ENCODE peak calls at places on chromosomes 2 and 18, in five cellular contexts. One of them, this sample, is unnamed.

GRCh38 chr2:213069531-213069930 is 81.9 kb downstream of the IKZF2 start:
- DNase-seq in stimulated activated CD4-positive, alpha-beta T cell treated with anti-CD3 and anti-CD28 coated beads, Interleukin-2, amount 100 ng/mL, for 4 hours: no peak
- DNase-seq in NCI-H1694: no peak
- DNase-seq in amniotic stem cell: no peak
- DNase-seq in germinal center: no peak
- DNase-seq in this sample: no peak

GRCh38 chr18:7272268-7273049 is 41.6 kb downstream of the LRRC30 start:
- DNase-seq in amniotic stem cell: peak; percentile 59
- DNase-seq in stimulated activated CD4-positive, alpha-beta T cell treated with anti-CD3 and anti-CD28 coated beads, Interleukin-2, amount 100 ng/mL, for 4 hours: no peak
- DNase-seq in NCI-H1694: peak; percentile 18
- DNase-seq in germinal center: no peak
- DNase-seq in this sample: no peak

GRCh38 chr2:227508001-227508400 is 36.0 kb downstream of the AGFG1 start:
- DNase-seq in stimulated activated CD4-positive, alpha-beta T cell treated with anti-CD3 and anti-CD28 coated beads, Interleukin-2, amount 100 ng/mL, for 4 hours: no peak
- DNase-seq in germinal center: peak; percentile 14
- DNase-seq in amniotic stem cell: no peak
- DNase-seq in NCI-H1694: no peak
- DNase-seq in this sample: no peak

GRCh38 chr2:127605691-127606277 is 40.2 kb upstream of the GPR17 start:
- DNase-seq in germinal center: peak; percentile 51
- DNase-seq in NCI-H1694: no peak
- DNase-seq in stimulated activated CD4-positive, alpha-beta T cell treated with anti-CD3 and anti-CD28 coated beads, Interleukin-2, amount 100 ng/mL, for 4 hours: no peak
- DNase-seq in amniotic stem cell: no peak
- DNase-seq in this sample: no peak

GRCh38 chr2:217356795-217357194 is 496.9 kb upstream of the TNP1 start:
- DNase-seq in NCI-H1694: no peak
- DNase-seq in stimulated activated CD4-positive, alpha-beta T cell treated with anti-CD3 and anti-CD28 coated beads, Interleukin-2, amount 100 ng/mL, for 4 hours: no peak
- DNase-seq in amniotic stem cell: no peak
- DNase-seq in germinal center: no peak
- DNase-seq in this sample: no peak

GRCh38 chr2:196481323-196481695 is 158.2 kb upstream of the CCDC150 start:
- DNase-seq in amniotic stem cell: peak; percentile 94
- DNase-seq in NCI-H1694: no peak
- DNase-seq in stimulated activated CD4-positive, alpha-beta T cell treated with anti-CD3 and anti-CD28 coated beads, Interleukin-2, amount 100 ng/mL, for 4 hours: no peak
- DNase-seq in germinal center: no peak
- DNase-seq in this sample: no peak

GRCh38 chr2:237879058-237879430 is 19.6 kb downstream of the RAMP1 start:
- DNase-seq in NCI-H1694: peak; percentile 39
- DNase-seq in germinal center: no peak
- DNase-seq in amniotic stem cell: no peak
- DNase-seq in stimulated activated CD4-positive, alpha-beta T cell treated with anti-CD3 and anti-CD28 coated beads, Interleukin-2, amount 100 ng/mL, for 4 hours: no peak
- DNase-seq in this sample: no peak

GRCh38 chr2:2879071-2879470 is 498.5 kb downstream of the EIPR1 start:
- DNase-seq in stimulated activated CD4-positive, alpha-beta T cell treated with anti-CD3 and anti-CD28 coated beads, Interleukin-2, amount 100 ng/mL, for 4 hours: no peak
- DNase-seq in amniotic stem cell: no peak
- DNase-seq in NCI-H1694: no peak
- DNase-seq in germinal center: no peak
- DNase-seq in this sample: no peak

GRCh38 chr2:25664531-25665307 is 8.7 kb downstream of the DTNB start:
- DNase-seq in stimulated activated CD4-positive, alpha-beta T cell treated with anti-CD3 and anti-CD28 coated beads, Interleukin-2, amount 100 ng/mL, for 4 hours: no peak
- DNase-seq in NCI-H1694: no peak
- DNase-seq in germinal center: peak; percentile 22
- DNase-seq in amniotic stem cell: peak; percentile 24
- DNase-seq in this sample: peak; percentile 50

GRCh38 chr2:227813562-227814353 is at the start of gene CCL20:
- DNase-seq in amniotic stem cell: no peak
- DNase-seq in stimulated activated CD4-positive, alpha-beta T cell treated with anti-CD3 and anti-CD28 coated beads, Interleukin-2, amount 100 ng/mL, for 4 hours: no peak
- DNase-seq in germinal center: no peak
- DNase-seq in NCI-H1694: no peak
- DNase-seq in this sample: no peak

GRCh38 chr2:235500761-235501662 is 7.2 kb downstream of the AGAP1 start:
- DNase-seq in amniotic stem cell: peak; percentile 20
- DNase-seq in stimulated activated CD4-positive, alpha-beta T cell treated with anti-CD3 and anti-CD28 coated beads, Interleukin-2, amount 100 ng/mL, for 4 hours: no peak
- DNase-seq in germinal center: no peak
- DNase-seq in NCI-H1694: no peak
- DNase-seq in this sample: no peak

GRCh38 chr18:50374170-50374752 is 585 bp upstream of the SKA1 start:
- DNase-seq in germinal center: no peak
- DNase-seq in amniotic stem cell: no peak
- DNase-seq in NCI-H1694: no peak
- DNase-seq in stimulated activated CD4-positive, alpha-beta T cell treated with anti-CD3 and anti-CD28 coated beads, Interleukin-2, amount 100 ng/mL, for 4 hours: no peak
- DNase-seq in this sample: no peak

GRCh38 chr2:226556050-226556449 is 243.6 kb downstream of the IRS1 start:
- DNase-seq in amniotic stem cell: no peak
- DNase-seq in stimulated activated CD4-positive, alpha-beta T cell treated with anti-CD3 and anti-CD28 coated beads, Interleukin-2, amount 100 ng/mL, for 4 hours: no peak
- DNase-seq in NCI-H1694: no peak
- DNase-seq in germinal center: no peak
- DNase-seq in this sample: no peak

GRCh38 chr2:54555318-54555837 is 99.3 kb downstream of the SPTBN1 start:
- DNase-seq in NCI-H1694: no peak
- DNase-seq in amniotic stem cell: no peak
- DNase-seq in germinal center: no peak
- DNase-seq in stimulated activated CD4-positive, alpha-beta T cell treated with anti-CD3 and anti-CD28 coated beads, Interleukin-2, amount 100 ng/mL, for 4 hours: no peak
- DNase-seq in this sample: no peak

GRCh38 chr2:96921561-96922303 is 51.9 kb upstream of the SEMA4C start:
- DNase-seq in amniotic stem cell: no peak
- DNase-seq in germinal center: no peak
- DNase-seq in NCI-H1694: no peak
- DNase-seq in stimulated activated CD4-positive, alpha-beta T cell treated with anti-CD3 and anti-CD28 coated beads, Interleukin-2, amount 100 ng/mL, for 4 hours: no peak
- DNase-seq in this sample: no peak

GRCh38 chr18:55586841-55587240 is 1.2 kb downstream of the TCF4 start:
- DNase-seq in stimulated activated CD4-positive, alpha-beta T cell treated with anti-CD3 and anti-CD28 coated beads, Interleukin-2, amount 100 ng/mL, for 4 hours: no peak
- DNase-seq in amniotic stem cell: no peak
- DNase-seq in NCI-H1694: no peak
- DNase-seq in germinal center: no peak
- DNase-seq in this sample: peak; percentile 7

GRCh38 chr2:171235262-171235881 is 74.7 kb upstream of the TLK1 start:
- DNase-seq in NCI-H1694: no peak
- DNase-seq in amniotic stem cell: no peak
- DNase-seq in stimulated activated CD4-positive, alpha-beta T cell treated with anti-CD3 and anti-CD28 coated beads, Interleukin-2, amount 100 ng/mL, for 4 hours: no peak
- DNase-seq in germinal center: no peak
- DNase-seq in this sample: no peak

GRCh38 chr18:8752329-8752728 is 47.0 kb downstream of the MTCL1 start:
- DNase-seq in NCI-H1694: no peak
- DNase-seq in stimulated activated CD4-positive, alpha-beta T cell treated with anti-CD3 and anti-CD28 coated beads, Interleukin-2, amount 100 ng/mL, for 4 hours: no peak
- DNase-seq in amniotic stem cell: no peak
- DNase-seq in germinal center: no peak
- DNase-seq in this sample: no peak

GRCh38 chr2:158949300-158949699 is 19.1 kb upstream of the TANC1 start:
- DNase-seq in germinal center: no peak
- DNase-seq in amniotic stem cell: no peak
- DNase-seq in NCI-H1694: no peak
- DNase-seq in stimulated activated CD4-positive, alpha-beta T cell treated with anti-CD3 and anti-CD28 coated beads, Interleukin-2, amount 100 ng/mL, for 4 hours: no peak
- DNase-seq in this sample: no peak

GRCh38 chr2:190277234-190278112 is 42.2 kb downstream of the HIBCH start:
- DNase-seq in NCI-H1694: peak; percentile 3
- DNase-seq in amniotic stem cell: peak; percentile 31
- DNase-seq in germinal center: peak; percentile 10
- DNase-seq in stimulated activated CD4-positive, alpha-beta T cell treated with anti-CD3 and anti-CD28 coated beads, Interleukin-2, amount 100 ng/mL, for 4 hours: no peak
- DNase-seq in this sample: peak; percentile 10

GRCh38 chr2:168326578-168326977 is 79.2 kb upstream of the STK39 start:
- DNase-seq in NCI-H1694: no peak
- DNase-seq in amniotic stem cell: no peak
- DNase-seq in germinal center: no peak
- DNase-seq in stimulated activated CD4-positive, alpha-beta T cell treated with anti-CD3 and anti-CD28 coated beads, Interleukin-2, amount 100 ng/mL, for 4 hours: no peak
- DNase-seq in this sample: no peak

GRCh38 chr2:131041402-131042160 is 51.7 kb downstream of the FAM168B start:
- DNase-seq in amniotic stem cell: no peak
- DNase-seq in NCI-H1694: no peak
- DNase-seq in stimulated activated CD4-positive, alpha-beta T cell treated with anti-CD3 and anti-CD28 coated beads, Interleukin-2, amount 100 ng/mL, for 4 hours: no peak
- DNase-seq in germinal center: no peak
- DNase-seq in this sample: no peak

GRCh38 chr2:227416669-227417068 is 28.9 kb upstream of the SCYGR1 start:
- DNase-seq in stimulated activated CD4-positive, alpha-beta T cell treated with anti-CD3 and anti-CD28 coated beads, Interleukin-2, amount 100 ng/mL, for 4 hours: no peak
- DNase-seq in NCI-H1694: no peak
- DNase-seq in amniotic stem cell: no peak
- DNase-seq in germinal center: no peak
- DNase-seq in this sample: no peak

GRCh38 chr2:144671695-144672094 is 151.8 kb upstream of the ZEB2 start:
- DNase-seq in germinal center: peak; percentile 9
- DNase-seq in amniotic stem cell: no peak
- DNase-seq in stimulated activated CD4-positive, alpha-beta T cell treated with anti-CD3 and anti-CD28 coated beads, Interleukin-2, amount 100 ng/mL, for 4 hours: no peak
- DNase-seq in NCI-H1694: no peak
- DNase-seq in this sample: no peak

GRCh38 chr2:1550658-1551316 is 137.5 kb downstream of the TPO start:
- DNase-seq in stimulated activated CD4-positive, alpha-beta T cell treated with anti-CD3 and anti-CD28 coated beads, Interleukin-2, amount 100 ng/mL, for 4 hours: peak; percentile 44
- DNase-seq in NCI-H1694: peak; percentile 19
- DNase-seq in germinal center: peak; percentile 77
- DNase-seq in amniotic stem cell: no peak
- DNase-seq in this sample: peak; percentile 88

GRCh38 chr2:15943914-15944313 is 3.6 kb downstream of the MYCN start:
- DNase-seq in stimulated activated CD4-positive, alpha-beta T cell treated with anti-CD3 and anti-CD28 coated beads, Interleukin-2, amount 100 ng/mL, for 4 hours: no peak
- DNase-seq in NCI-H1694: peak; percentile 93
- DNase-seq in amniotic stem cell: no peak
- DNase-seq in germinal center: no peak
- DNase-seq in this sample: no peak

GRCh38 chr2:233798335-233799086 is 20.4 kb downstream of the MROH2A start:
- DNase-seq in stimulated activated CD4-positive, alpha-beta T cell treated with anti-CD3 and anti-CD28 coated beads, Interleukin-2, amount 100 ng/mL, for 4 hours: no peak
- DNase-seq in NCI-H1694: no peak
- DNase-seq in amniotic stem cell: no peak
- DNase-seq in germinal center: no peak
- DNase-seq in this sample: no peak

This sample was measured in GM13976.